ENCODE peak calls at places on chromosome 15, in six cellular contexts. J is GM10248; W is bronchial epithelial cell; H is tibial nerve; Z is HFFc6; L is CD4-positive, alpha-beta T cell. D is an unnamed sample.

GRCh38 chr15:65811835-65812234 is 19.7 kb upstream of the DENND4A start:
- DNase-seq in J (no peak), W (no peak), H (no peak), Z (no peak), L (no peak), D (no peak)

GRCh38 chr15:56805466-56806146 is 72.3 kb upstream of the ZNF280D start:
- DNase-seq in J (no peak), W (peak), H (peak), Z (peak), L (no peak), D (no peak)

GRCh38 chr15:31254431-31255175 is 72.0 kb upstream of the KLF13 start:
- DNase-seq in J (no peak), W (no peak), H (peak), Z (peak), L (no peak), D (no peak)

GRCh38 chr15:50164458-50164857 is 17.5 kb upstream of the SLC27A2 start:
- DNase-seq in J (no peak), W (no peak), H (no peak), Z (peak), L (no peak), D (no peak)

GRCh38 chr15:91919014-91919534 is 65.6 kb downstream of the SLCO3A1 start:
- DNase-seq in J (no peak), W (no peak), H (no peak), Z (no peak), L (no peak), D (no peak)

GRCh38 chr15:29936353-29937049 is 114.2 kb upstream of the TJP1 start:
- DNase-seq in J (no peak), W (peak), H (no peak), Z (no peak), L (no peak), D (no peak)

GRCh38 chr15:50890751-50891150 is 17.7 kb upstream of the AP4E1 start:
- DNase-seq in J (no peak), W (no peak), H (no peak), Z (no peak), L (no peak), D (no peak)

GRCh38 chr15:92882697-92883642 is 17.2 kb upstream of the CHD2 start:
- DNase-seq in J (peak), W (no peak), H (peak), Z (no peak), L (peak), D (no peak)

GRCh38 chr15:83305696-83306291 is 21.3 kb upstream of the BNC1 start:
- DNase-seq in J (no peak), W (peak), H (no peak), Z (no peak), L (no peak), D (no peak)

GRCh38 chr15:97084650-97085049 is 754.1 kb downstream of the NR2F2 start:
- DNase-seq in J (no peak), W (no peak), H (no peak), Z (peak), L (no peak), D (no peak)

GRCh38 chr15:45454825-45455224 is 67.7 kb downstream of the SLC30A4 start:
- DNase-seq in J (peak), W (peak), H (peak), Z (peak), L (peak), D (peak)

GRCh38 chr15:81060470-81060869 is 59.7 kb downstream of the TLNRD1 start:
- DNase-seq in J (no peak), W (no peak), H (no peak), Z (no peak), L (no peak), D (no peak)

GRCh38 chr15:28068930-28069329 is 30.2 kb downstream of the OCA2 start:
- DNase-seq in J (no peak), W (no peak), H (no peak), Z (no peak), L (no peak), D (no peak)

GRCh38 chr15:25184356-25185155 is 229.8 kb downstream of the SNRPN start:
- DNase-seq in J (no peak), W (no peak), H (no peak), Z (no peak), L (no peak), D (no peak)

GRCh38 chr15:74613953-74614743 is 1.5 kb upstream of the CLK3 start:
- DNase-seq in J (no peak), W (no peak), H (no peak), Z (no peak), L (no peak), D (no peak)

GRCh38 chr15:99453646-99454045 is 112.1 kb upstream of the MEF2A start:
- DNase-seq in J (no peak), W (no peak), H (no peak), Z (no peak), L (no peak), D (no peak)

GRCh38 chr15:100346866-100347512 is 5.2 kb upstream of the ADAMTS17 start:
- DNase-seq in J (no peak), W (no peak), H (no peak), Z (no peak), L (no peak), D (no peak)

GRCh38 chr15:71278989-71279756 is 163.9 kb downstream of the THSD4 start:
- DNase-seq in J (no peak), W (peak), H (peak), Z (peak), L (no peak), D (no peak)

GRCh38 chr15:31145271-31145911 is 43.9 kb upstream of the TRPM1 start:
- DNase-seq in J (no peak), W (peak), H (no peak), Z (peak), L (no peak), D (no peak)

GRCh38 chr15:75891895-75892294 is 11.8 kb upstream of the FBXO22 start:
- DNase-seq in J (no peak), W (peak), H (no peak), Z (peak), L (no peak), D (no peak)

GRCh38 chr15:73054417-73054963 is 2.2 kb downstream of the NEO1 start:
- DNase-seq in J (no peak), W (no peak), H (no peak), Z (no peak), L (no peak), D (no peak)

GRCh38 chr15:31474059-31474868 is 147.6 kb downstream of the KLF13 start:
- DNase-seq in J (no peak), W (no peak), H (no peak), Z (no peak), L (no peak), D (no peak)

GRCh38 chr15:65086680-65087111 is 10.2 kb downstream of the KBTBD13 start:
- DNase-seq in J (no peak), W (peak), H (no peak), Z (no peak), L (no peak), D (no peak)

GRCh38 chr15:76588811-76589747 is 252.5 kb downstream of the ISL2 start:
- DNase-seq in J (no peak), W (peak), H (no peak), Z (no peak), L (no peak), D (no peak)

GRCh38 chr15:65066635-65067333 is 1.0 kb downstream of the RASL12 start:
- DNase-seq in J (no peak), W (no peak), H (no peak), Z (no peak), L (no peak), D (no peak)

GRCh38 chr15:86773766-86774165 is 694.1 kb downstream of the AGBL1 start:
- DNase-seq in J (no peak), W (no peak), H (no peak), Z (no peak), L (no peak), D (no peak)

GRCh38 chr15:41969851-41970431 is 2.4 kb downstream of the EHD4 start:
- DNase-seq in J (peak), W (peak), H (no peak), Z (peak), L (peak), D (peak)

GRCh38 chr15:70299931-70300858 is 202.5 kb upstream of the TLE3 start:
- DNase-seq in J (peak), W (no peak), H (no peak), Z (no peak), L (peak), D (peak)

GRCh38 chr15:68366314-68366713 is 65.6 kb downstream of the ITGA11 start:
- DNase-seq in J (no peak), W (no peak), H (no peak), Z (no peak), L (no peak), D (no peak)

GRCh38 chr15:80545078-80545477 is 140.9 kb downstream of the ARNT2 start:
- DNase-seq in J (no peak), W (no peak), H (no peak), Z (no peak), L (no peak), D (no peak)

GRCh38 chr15:54594115-54594514 is 602.6 kb downstream of the RSL24D1 start:
- DNase-seq in J (no peak), W (no peak), H (no peak), Z (no peak), L (no peak), D (no peak)
- TF ChIP-seq CTCF in J (no peak), W (no peak), H (no peak), Z (no peak), L (no peak), D (no peak)

GRCh38 chr15:48406911-48407310 is 75.7 kb downstream of the DUT start:
- DNase-seq in J (no peak), W (no peak), H (no peak), Z (no peak), L (no peak), D (no peak)
- TF ChIP-seq CTCF in J (no peak), W (peak), H (no peak), Z (peak), L (no peak), D (peak)

DNA sequence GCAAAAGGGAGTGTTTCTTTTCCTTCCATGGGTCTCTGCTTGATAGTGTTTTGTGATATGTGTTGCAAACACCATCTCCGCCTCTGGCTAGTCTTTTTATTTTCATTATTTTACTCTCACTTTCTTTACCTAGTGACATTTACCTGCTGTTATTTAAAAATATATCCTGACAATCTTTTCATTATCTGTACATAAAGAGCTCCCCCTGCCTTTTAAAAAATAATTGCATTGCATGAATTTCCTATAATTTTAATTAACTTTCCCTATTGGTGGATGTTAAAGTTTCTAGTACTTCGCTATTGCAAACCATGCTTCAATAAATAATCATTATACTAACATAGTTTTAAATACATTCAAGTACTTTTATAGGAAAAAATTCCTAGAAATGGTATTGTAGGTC is 48.8 kb upstream of the GCNT3 start:
- DNase-seq in J (no peak), W (no peak), H (no peak), Z (no peak), L (no peak), D (no peak)
- TF ChIP-seq CTCF in J (no peak), W (no peak), H (no peak), Z (peak), L (no peak), D (no peak)

GRCh38 chr15:67174446-67174845 is 80.0 kb downstream of the AAGAB start:
- DNase-seq in J (no peak), W (no peak), H (no peak), Z (no peak), L (no peak), D (no peak)

GRCh38 chr15:67177750-67178149 is 76.7 kb downstream of the AAGAB start:
- DNase-seq in J (no peak), W (no peak), H (no peak), Z (peak), L (no peak), D (no peak)

GRCh38 chr15:67174864-67175573 is 79.4 kb downstream of the AAGAB start:
- DNase-seq in J (peak), W (peak), H (no peak), Z (no peak), L (no peak), D (no peak)

GRCh38 chr15:67175643-67176071 is 78.8 kb downstream of the AAGAB start:
- DNase-seq in J (peak), W (peak), H (peak), Z (no peak), L (no peak), D (no peak)

GRCh38 chr15:67176195-67176971 is 78.1 kb downstream of the AAGAB start:
- DNase-seq in J (no peak), W (no peak), H (no peak), Z (no peak), L (no peak), D (no peak)
- TF ChIP-seq CTCF in J (no peak), W (no peak), H (no peak), Z (no peak), L (no peak), D (no peak)